ENCODE peak calls at places on chromosomes 6 and 20, in eight cellular contexts. C is SK-N-SH, S is HCT116, D is K562, M is GM23338, O is H1, Q is HepG2, U is GM12878. N is an unnamed sample.

GRCh38 chr6:15312500-15312899 is 66.6 kb downstream of the JARID2 start:
- DNase-seq in C (no peak), Q (no peak), D (no peak), S (no peak), O (no peak), M (no peak), U (no peak), N (peak)

GRCh38 chr6:90068264-90068663 is 174.0 kb downstream of the GJA10 start:
- DNase-seq in S (peak), Q (no peak), O (no peak), M (no peak), C (no peak), U (no peak), D (peak), N (peak)

GRCh38 chr6:18047406-18047805 is 60.0 kb upstream of the KIF13A start:
- DNase-seq in S (no peak), Q (no peak), D (no peak), C (no peak), M (no peak), O (no peak), U (no peak), N (no peak)

GRCh38 chr20:63522981-63523611 is 2.5 kb downstream of the PPDPF start:
- DNase-seq in S (no peak), M (no peak), Q (no peak), C (no peak), O (no peak), D (no peak), U (no peak), N (no peak)

GRCh38 chr6:169852504-169853195 is 101.2 kb downstream of the ERMARD start:
- DNase-seq in U (no peak), S (no peak), C (peak), Q (no peak), O (no peak), M (no peak), D (no peak), N (no peak)

GRCh38 chr6:45398075-45398817 is 20.5 kb upstream of the SUPT3H start:
- DNase-seq in C (no peak), M (no peak), D (no peak), S (no peak), Q (no peak), U (no peak), O (no peak), N (no peak)

GRCh38 chr6:76418657-76419217 is 346.3 kb upstream of the IMPG1 start:
- DNase-seq in D (no peak), U (no peak), C (no peak), Q (no peak), O (no peak), S (no peak), M (no peak), N (no peak)

GRCh38 chr6:14746139-14746837 is 499.6 kb upstream of the JARID2 start:
- DNase-seq in Q (no peak), S (no peak), C (no peak), D (no peak), U (no peak), M (no peak), O (no peak), N (no peak)

GRCh38 chr20:35660122-35660937 is 4.4 kb downstream of the CPNE1 start:
- DNase-seq in O (no peak), S (no peak), M (no peak), C (no peak), U (no peak), D (no peak), Q (no peak), N (no peak)

GRCh38 chr6:43090557-43090952 is 14.4 kb downstream of the PTK7 start:
- DNase-seq in C (no peak), U (no peak), M (peak), Q (no peak), S (no peak), O (no peak), D (no peak), N (no peak)

GRCh38 chr6:109595998-109596397 is 95.0 kb downstream of the AK9 start:
- DNase-seq in D (no peak), S (peak), C (peak), M (peak), U (no peak), O (no peak), Q (peak), N (peak)

GRCh38 chr6:138468320-138469015 is 30.8 kb downstream of the NHSL1 start:
- DNase-seq in S (peak), U (no peak), M (no peak), C (no peak), O (no peak), Q (peak), D (no peak), N (no peak)

GRCh38 chr6:23307516-23307915 is 738.1 kb downstream of the HDGFL1 start:
- DNase-seq in M (no peak), Q (no peak), O (no peak), D (no peak), U (no peak), S (no peak), C (no peak), N (no peak)

GRCh38 chr6:139019722-139020121 is 8.8 kb upstream of the ABRACL start:
- DNase-seq in Q (no peak), C (no peak), D (no peak), U (no peak), M (no peak), O (no peak), S (no peak), N (no peak)

DNA sequence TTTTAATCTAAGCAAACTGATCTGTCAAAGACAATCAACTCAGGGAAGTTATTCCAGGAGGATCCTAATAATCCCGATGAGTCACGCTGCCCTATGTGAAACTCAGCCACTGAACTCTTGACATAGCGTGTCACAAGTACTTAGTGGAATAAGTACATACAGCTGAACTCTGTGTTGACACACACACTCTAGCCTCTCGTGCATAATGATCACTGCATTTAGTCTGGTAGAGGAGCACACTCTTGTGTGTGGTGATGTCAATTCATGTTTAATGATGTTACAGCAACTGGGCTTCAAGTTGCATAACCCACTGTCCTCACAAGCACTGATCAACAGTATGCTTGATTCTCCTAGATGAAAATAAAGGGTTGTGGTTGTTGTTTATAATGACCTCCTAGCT is 148.3 kb downstream of the HACE1 start:
- DNase-seq in Q (peak), O (no peak), U (no peak), C (no peak), M (no peak), D (no peak), S (no peak), N (peak)
- TF ChIP-seq POLR2AphosphoS5 in Q (no peak), O (no peak), U (no peak), C (no peak), M (no peak), D (no peak), S (no peak), N (no peak)

DNA sequence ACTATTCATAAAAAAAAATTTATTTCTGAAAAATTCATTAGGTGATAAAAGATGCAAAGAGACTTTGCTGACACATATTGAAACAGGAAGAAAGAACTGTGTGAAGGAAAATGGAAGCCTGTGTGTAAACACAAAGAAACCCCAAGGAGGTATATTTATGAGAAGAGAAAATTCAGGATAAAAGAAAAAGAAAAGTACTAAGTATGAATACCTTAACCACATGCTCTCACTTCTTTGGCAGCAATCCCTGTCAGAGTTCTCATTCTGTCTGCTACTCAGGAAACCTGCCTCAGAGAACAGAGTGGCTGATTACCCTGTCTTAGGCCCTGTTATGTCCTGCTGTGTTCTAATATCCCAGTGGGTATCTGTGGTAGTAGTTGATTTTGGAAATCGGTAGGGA is 457.9 kb downstream of the TBC1D32 start:
- DNase-seq in S (no peak), C (no peak), M (no peak), U (no peak), O (no peak), Q (no peak), D (no peak), N (no peak)
- H2AFZ ChIP-seq in S (no peak), C (no peak), M (no peak), U (no peak), O (no peak), Q (no peak), D (no peak), N (no peak)

GRCh38 chr6:3390698-3391097 is 66.2 kb downstream of the SLC22A23 start:
- DNase-seq in D (peak), S (peak), C (no peak), U (no peak), Q (no peak), O (no peak), M (no peak), N (peak)
- TF ChIP-seq POLR2AphosphoS5 in D (no peak), S (peak), C (no peak), U (no peak), Q (no peak), O (no peak), M (no peak), N (no peak)

GRCh38 chr6:6287415-6287814 is 33.0 kb downstream of the F13A1 start:
- DNase-seq in O (no peak), D (no peak), S (no peak), C (no peak), U (peak), M (no peak), Q (no peak), N (no peak)
- H2AFZ ChIP-seq in O (no peak), D (no peak), S (no peak), C (no peak), U (peak), M (no peak), Q (no peak), N (no peak)

DNA sequence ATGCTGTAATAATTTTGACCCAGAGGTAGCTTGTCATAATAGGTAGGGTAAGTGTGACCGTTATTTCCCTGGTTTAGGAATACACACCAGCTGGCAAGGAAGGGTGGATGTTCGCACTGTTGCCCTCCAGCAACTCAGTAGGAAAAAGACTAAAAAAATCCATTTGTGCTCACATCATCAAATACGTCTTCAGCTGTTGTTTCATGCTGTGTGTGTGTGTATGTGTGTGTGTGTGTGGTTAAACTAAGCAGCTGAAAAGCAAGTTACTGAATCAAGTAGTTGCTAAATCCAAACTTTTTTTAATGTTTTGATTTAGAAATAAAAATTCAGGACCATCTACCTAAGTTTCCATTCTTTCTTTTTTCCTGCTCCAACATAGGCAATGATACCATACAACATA is 218.6 kb downstream of the TRDN start:
- DNase-seq in D (no peak), C (no peak), S (no peak), M (no peak), Q (no peak), O (no peak), U (no peak), N (no peak)
- TF ChIP-seq POLR2AphosphoS5 in D (no peak), C (no peak), S (no peak), M (no peak), Q (no peak), O (no peak), U (no peak), N (no peak)

GRCh38 chr20:44885392-44886275 is at the start of gene YWHAB:
- DNase-seq in O (peak), S (peak), C (peak), U (peak), M (peak), Q (peak), D (peak), N (peak)

GRCh38 chr20:44887466-44887865 is 2.0 kb downstream of the YWHAB start:
- DNase-seq in D (no peak), C (no peak), Q (no peak), O (no peak), S (no peak), U (no peak), M (no peak), N (no peak)

GRCh38 chr20:44886828-44887227 is 1.3 kb downstream of the YWHAB start:
- DNase-seq in M (no peak), S (no peak), Q (no peak), U (no peak), O (no peak), C (no peak), D (no peak), N (no peak)

GRCh38 chr20:44884907-44885391 is 556 bp upstream of the YWHAB start:
- DNase-seq in S (no peak), U (no peak), O (no peak), D (no peak), M (no peak), Q (no peak), C (no peak), N (no peak)

DNA sequence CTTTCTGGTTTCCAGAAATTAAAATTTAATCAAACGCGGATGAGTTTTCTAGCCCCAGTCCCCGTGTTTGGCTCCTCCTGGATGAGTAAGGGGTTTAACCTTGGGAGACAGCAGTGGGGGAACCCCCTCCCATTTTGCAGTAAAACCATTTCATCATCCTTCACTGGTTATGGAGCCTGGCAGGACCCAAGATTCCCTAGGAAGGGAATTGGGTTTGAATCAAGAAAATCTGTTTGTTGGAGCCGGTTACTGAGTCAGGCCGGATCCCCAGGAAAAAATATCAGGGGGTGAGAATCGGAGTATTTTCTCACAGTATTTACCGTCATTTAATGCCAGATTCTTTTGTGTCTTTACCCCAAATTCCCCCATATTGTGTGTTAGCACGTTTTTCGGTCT is 769 bp downstream of the YWHAB start:
- DNase-seq in C (no peak), O (no peak), D (no peak), M (peak), Q (no peak), U (no peak), S (no peak), N (peak)
- H2AFZ ChIP-seq in C (no peak), O (no peak), D (no peak), M (no peak), Q (no peak), U (no peak), S (no peak), N (no peak)

DNA sequence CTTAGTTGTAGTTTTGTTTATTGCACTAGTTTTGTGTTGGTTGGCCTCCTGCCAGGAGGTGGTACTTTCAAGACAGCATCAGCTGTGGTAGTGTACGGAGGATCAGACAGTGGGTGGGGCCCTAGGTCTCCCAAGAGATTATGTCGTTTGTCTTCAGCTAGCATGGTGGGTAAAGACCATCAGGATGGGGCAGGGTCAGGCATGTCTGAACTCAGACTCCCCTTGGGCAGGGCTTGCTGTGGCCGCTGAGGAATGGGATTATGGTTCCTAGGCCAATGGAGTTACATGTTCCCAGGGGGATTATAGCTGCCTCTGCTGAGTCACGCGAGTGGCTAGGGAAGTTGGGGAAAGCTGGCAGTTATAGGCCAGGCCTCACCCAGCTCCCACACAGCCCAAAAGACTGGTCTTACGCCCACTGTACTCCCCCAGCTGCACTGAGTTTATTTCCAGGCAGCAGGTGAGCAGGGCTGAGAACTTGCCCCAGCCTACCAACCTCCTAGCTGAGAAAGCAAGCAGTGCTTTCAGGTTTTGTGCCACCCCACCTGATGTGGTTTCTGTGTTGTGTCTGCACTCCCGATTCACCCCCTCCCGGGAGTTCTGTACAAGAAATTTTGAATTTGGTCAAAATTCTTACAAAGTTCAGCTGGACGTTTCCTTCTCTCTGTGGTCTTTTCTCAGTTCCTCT is 24.7 kb downstream of the ZSCAN31 start:
- DNase-seq in S (no peak), O (no peak), Q (no peak), D (no peak), C (no peak), M (no peak), U (no peak), N (no peak)
- TF ChIP-seq POLR2AphosphoS5 in S (no peak), O (no peak), Q (no peak), D (no peak), C (no peak), M (no peak), U (no peak), N (no peak)